ENCODE peak calls at places on chromosomes 12 and 14, in four cellular contexts. M is AG04449, P is H4, I is A549. K is an unnamed sample.

GRCh38 chr12:52440821-52441319 is 6.7 kb upstream of the KRT75 start:
- DNase-seq in M (peak), P (no peak), I (peak), K (no peak)

GRCh38 chr12:102406033-102406584 is 74.3 kb downstream of the IGF1 start:
- DNase-seq in M (no peak), P (peak), I (no peak), K (no peak)

GRCh38 chr12:82415402-82415801 is 57.1 kb downstream of the METTL25 start:
- DNase-seq in M (no peak), P (no peak), I (peak), K (no peak)

GRCh38 chr14:52399886-52400599 is 85.9 kb downstream of the PTGER2 start:
- DNase-seq in M (peak), P (peak), I (no peak), K (peak)

GRCh38 chr12:94150483-94151225 is 2.3 kb downstream of the PLXNC1 start:
- DNase-seq in M (no peak), P (no peak), I (no peak), K (no peak)

GRCh38 chr12:45591635-45592034 is 137.9 kb upstream of the ARID2 start:
- DNase-seq in M (no peak), P (no peak), I (no peak), K (no peak)

GRCh38 chr12:4107911-4108697 is 165.5 kb upstream of the CCND2 start:
- DNase-seq in M (no peak), P (no peak), I (no peak), K (no peak)

GRCh38 chr12:55966408-55967281 is at the start of gene CDK2:
- DNase-seq in M (no peak), P (peak), I (peak), K (peak)

GRCh38 chr12:129564768-129565167 is 339.1 kb downstream of the TMEM132D start:
- DNase-seq in M (no peak), P (no peak), I (no peak), K (no peak)